ENCODE peak calls at places on chromosomes 4 and X, in eight cellular contexts. S, M, L, P, X, F, Z and T are unnamed samples.
A peak's percentile ranks its signal among the peaks of the same experiment; 100 is the strongest.

GRCh38 chr4:69440312-69440711 is 55.4 kb downstream of the UGT2B4 start:
- DNase-seq in S (no peak), M (no peak), L (no peak), P (no peak), X (no peak), F (no peak), Z (no peak), T (no peak)

GRCh38 chr4:176193898-176194297 is 1.5 kb downstream of the SPATA4 start:
- DNase-seq in S (peak; percentile 65), M (peak; percentile 9), L (no peak), P (peak; percentile 69), X (no peak), F (no peak), Z (peak; percentile 29), T (peak; percentile 71)

GRCh38 chr4:118177121-118177520 is 142.8 kb downstream of the NDST3 start:
- DNase-seq in S (no peak), M (no peak), L (no peak), P (no peak), X (no peak), F (no peak), Z (no peak), T (no peak)

GRCh38 chr4:52052475-52052780 is 1.3 kb downstream of the SPATA18 start:
- DNase-seq in S (no peak), M (peak; percentile 53), L (no peak), P (no peak), X (no peak), F (no peak), Z (no peak), T (peak; percentile 67)

GRCh38 chr4:7398104-7398423 is 36.7 kb downstream of the PSAPL1 start:
- DNase-seq in S (peak; percentile 55), M (no peak), L (no peak), P (no peak), X (no peak), F (no peak), Z (no peak), T (peak; percentile 36)

GRCh38 chrX:136619889-136620505 is 28.0 kb upstream of the CD40LG start:
- DNase-seq in S (no peak), M (no peak), L (no peak), P (no peak), X (no peak), F (no peak), Z (no peak), T (no peak)

GRCh38 chr4:116930329-116930728 is 155.0 kb downstream of the TRAM1L1 start:
- DNase-seq in S (no peak), M (no peak), L (no peak), P (no peak), X (no peak), F (no peak), Z (no peak), T (no peak)

GRCh38 chr4:76430519-76431388 is 4.3 kb upstream of the SHROOM3 start:
- DNase-seq in S (no peak), M (peak; percentile 64), L (no peak), P (peak; percentile 10), X (peak; percentile 78), F (no peak), Z (peak; percentile 50), T (peak; percentile 64)

GRCh38 chr4:15737255-15737654 is 34.4 kb downstream of the BST1 start:
- DNase-seq in S (no peak), M (peak; percentile 3), L (no peak), P (no peak), X (no peak), F (no peak), Z (no peak), T (no peak)

GRCh38 chr4:73573794-73574528 is 46.3 kb downstream of the RASSF6 start:
- DNase-seq in S (peak; percentile 62), M (peak; percentile 88), L (peak; percentile 15), P (peak; percentile 24), X (peak; percentile 87), F (peak; percentile 70), Z (peak; percentile 54), T (peak; percentile 83)

GRCh38 chr4:3224971-3225850 is 23.7 kb upstream of the MSANTD1 start:
- DNase-seq in S (no peak), M (no peak), L (no peak), P (no peak), X (no peak), F (no peak), Z (no peak), T (no peak)

GRCh38 chr4:67131224-67131623 is 414.1 kb downstream of the CENPC start:
- DNase-seq in S (no peak), M (peak; percentile 4), L (no peak), P (no peak), X (no peak), F (no peak), Z (no peak), T (no peak)

GRCh38 chr4:11505225-11505971 is 76.7 kb upstream of the HS3ST1 start:
- DNase-seq in S (no peak), M (no peak), L (no peak), P (peak; percentile 59), X (no peak), F (no peak), Z (peak; percentile 99), T (no peak)

GRCh38 chr4:167435786-167436185 is 201.5 kb upstream of the SPOCK3 start:
- DNase-seq in S (no peak), M (no peak), L (no peak), P (no peak), X (no peak), F (no peak), Z (no peak), T (no peak)

GRCh38 chrX:17425151-17425550 is 50.2 kb downstream of the NHS start:
- DNase-seq in S (no peak), M (no peak), L (no peak), P (no peak), X (no peak), F (no peak), Z (no peak), T (peak; percentile 13)

GRCh38 chr4:128288689-128289106 is 1.1 kb upstream of the PGRMC2 start:
- DNase-seq in S (no peak), M (peak; percentile 64), L (peak; percentile 35), P (no peak), X (peak; percentile 74), F (no peak), Z (no peak), T (peak; percentile 47)

GRCh38 chr4:2303686-2304320 is 41.9 kb upstream of the MXD4 start:
- DNase-seq in S (no peak), M (no peak), L (no peak), P (no peak), X (no peak), F (no peak), Z (no peak), T (no peak)

GRCh38 chr4:105527081-105527480 is 25.3 kb upstream of the ARHGEF38 start:
- DNase-seq in S (no peak), M (no peak), L (no peak), P (no peak), X (no peak), F (no peak), Z (no peak), T (no peak)

GRCh38 chr4:665751-666435 is 8.2 kb downstream of the ATP5ME start:
- DNase-seq in S (no peak), M (no peak), L (no peak), P (no peak), X (no peak), F (peak; percentile 24), Z (no peak), T (no peak)

GRCh38 chr4:12963912-12964311 is 520.2 kb downstream of the RAB28 start:
- DNase-seq in S (no peak), M (no peak), L (no peak), P (no peak), X (no peak), F (no peak), Z (no peak), T (no peak)

GRCh38 chrX:115562492-115562872 is 1.5 kb downstream of the PLS3 start:
- DNase-seq in S (no peak), M (no peak), L (no peak), P (no peak), X (no peak), F (no peak), Z (no peak), T (peak; percentile 55)

GRCh38 chrX:3599787-3600465 is 113.5 kb downstream of the PRKX start:
- DNase-seq in S (no peak), M (no peak), L (no peak), P (no peak), X (no peak), F (no peak), Z (no peak), T (no peak)

GRCh38 chr4:189022441-189023035 is 883.3 kb downstream of the TRIML1 start:
- DNase-seq in S (peak; percentile 18), M (no peak), L (no peak), P (no peak), X (no peak), F (no peak), Z (no peak), T (peak; percentile 90)

GRCh38 chr4:87118826-87119225 is 101.6 kb downstream of the KLHL8 start:
- DNase-seq in S (no peak), M (no peak), L (no peak), P (no peak), X (peak; percentile 17), F (no peak), Z (no peak), T (peak; percentile 89)

GRCh38 chrX:120308558-120308957 is 2.7 kb downstream of the TMEM255A start:
- DNase-seq in S (no peak), M (no peak), L (no peak), P (no peak), X (no peak), F (peak; percentile 58), Z (no peak), T (no peak)

GRCh38 chrX:8845060-8845459 is 43.9 kb upstream of the FAM9A start:
- DNase-seq in S (peak; percentile 42), M (no peak), L (no peak), P (no peak), X (no peak), F (no peak), Z (no peak), T (peak; percentile 43)

GRCh38 chrX:1316527-1316926 is 20.1 kb upstream of the IL3RA start:
- DNase-seq in S (no peak), M (no peak), L (no peak), P (no peak), X (no peak), F (no peak), Z (no peak), T (no peak)